ENCODE peak calls at places on chromosomes 6 and 20, in four cellular contexts. P is upper lobe of right lung, R is uterus, V is heart right ventricle. E is an unnamed sample.
A peak's percentile ranks its signal among the peaks of the same experiment; 100 is the strongest.

GRCh38 chr6:116287668-116288282 is 8.0 kb upstream of the TSPYL1 start:
- DNase-seq in P (no peak), R (no peak), V (no peak), E (no peak)

GRCh38 chr20:54323227-54323734 is 115.4 kb downstream of the PFDN4 start:
- DNase-seq in P (no peak), R (no peak), V (no peak), E (no peak)

GRCh38 chr6:148983986-148984385 is 237.2 kb downstream of the UST start:
- DNase-seq in P (no peak), R (no peak), V (no peak), E (no peak)

GRCh38 chr6:149217466-149217888 is 100.0 kb upstream of the TAB2 start:
- DNase-seq in P (no peak), R (no peak), V (no peak), E (no peak)

GRCh38 chr6:18395851-18396187 is 8.7 kb downstream of the RNF144B start:
- DNase-seq in P (no peak), R (no peak), V (no peak), E (no peak)

GRCh38 chr6:28658475-28659249 is 133.0 kb downstream of the GPX5 start:
- DNase-seq in P (no peak), R (no peak), V (no peak), E (no peak)

GRCh38 chr6:7674291-7674690 is 51.6 kb upstream of the BMP6 start:
- DNase-seq in P (no peak), R (no peak), V (no peak), E (no peak)

GRCh38 chr6:52846002-52846401 is 5.4 kb upstream of the GSTA5 start:
- DNase-seq in P (no peak), R (no peak), V (no peak), E (no peak)

GRCh38 chr6:107809966-107810365 is 14.1 kb downstream of the SCML4 start:
- DNase-seq in P (no peak), R (no peak), V (no peak), E (no peak)

GRCh38 chr6:122284848-122285247 is 114.6 kb upstream of the HSF2 start:
- DNase-seq in P (no peak), R (no peak), V (no peak), E (no peak)

GRCh38 chr20:59385461-59385860 is 85.0 kb downstream of the EDN3 start:
- DNase-seq in P (no peak), R (no peak), V (no peak), E (no peak)

GRCh38 chr6:79868098-79868722 is 79.1 kb downstream of the ELOVL4 start:
- DNase-seq in P (no peak), R (no peak), V (peak; percentile 25), E (peak; percentile 55)

GRCh38 chr6:22071655-22072054 is 225.2 kb downstream of the PRL start:
- DNase-seq in P (no peak), R (peak; percentile 43), V (peak; percentile 74), E (peak; percentile 20)

GRCh38 chr6:80608881-80609280 is 502.4 kb downstream of the BCKDHB start:
- DNase-seq in P (no peak), R (no peak), V (no peak), E (no peak)

GRCh38 chr6:28643017-28643740 is 117.5 kb downstream of the GPX5 start:
- DNase-seq in P (no peak), R (no peak), V (no peak), E (no peak)

GRCh38 chr6:4776493-4776966 is 326 bp downstream of the CDYL start:
- DNase-seq in P (peak; percentile 80), R (peak; percentile 39), V (peak; percentile 27), E (peak; percentile 39)

GRCh38 chr20:19741914-19742313 is 16.1 kb upstream of the RIN2 start:
- DNase-seq in P (no peak), R (no peak), V (no peak), E (no peak)

GRCh38 chr20:20003088-20003954 is 13.8 kb upstream of the NAA20 start:
- DNase-seq in P (no peak), R (peak; percentile 83), V (peak; percentile 69), E (no peak)

GRCh38 chr6:1390805-1391511 is 1.6 kb downstream of the FOXF2 start:
- DNase-seq in P (no peak), R (no peak), V (no peak), E (no peak)

GRCh38 chr20:1830240-1830639 is 65.0 kb upstream of the SIRPA start:
- DNase-seq in P (no peak), R (no peak), V (peak; percentile 82), E (no peak)

GRCh38 chr20:63641146-63641791 is 12.0 kb downstream of the STMN3 start:
- DNase-seq in P (no peak), R (no peak), V (no peak), E (peak; percentile 43)

GRCh38 chr6:138662474-138662873 is 111.1 kb upstream of the CCDC28A start:
- DNase-seq in P (no peak), R (no peak), V (no peak), E (no peak)

GRCh38 chr6:3383525-3383924 is 73.3 kb downstream of the SLC22A23 start:
- DNase-seq in P (no peak), R (peak; percentile 46), V (no peak), E (peak; percentile 88)

GRCh38 chr20:53899351-53900167 is 170.8 kb downstream of the BCAS1 start:
- DNase-seq in P (no peak), R (peak; percentile 35), V (no peak), E (peak; percentile 63)

GRCh38 chr6:17820055-17820454 is 113.3 kb upstream of the NUP153 start:
- DNase-seq in P (no peak), R (no peak), V (no peak), E (no peak)

DNA sequence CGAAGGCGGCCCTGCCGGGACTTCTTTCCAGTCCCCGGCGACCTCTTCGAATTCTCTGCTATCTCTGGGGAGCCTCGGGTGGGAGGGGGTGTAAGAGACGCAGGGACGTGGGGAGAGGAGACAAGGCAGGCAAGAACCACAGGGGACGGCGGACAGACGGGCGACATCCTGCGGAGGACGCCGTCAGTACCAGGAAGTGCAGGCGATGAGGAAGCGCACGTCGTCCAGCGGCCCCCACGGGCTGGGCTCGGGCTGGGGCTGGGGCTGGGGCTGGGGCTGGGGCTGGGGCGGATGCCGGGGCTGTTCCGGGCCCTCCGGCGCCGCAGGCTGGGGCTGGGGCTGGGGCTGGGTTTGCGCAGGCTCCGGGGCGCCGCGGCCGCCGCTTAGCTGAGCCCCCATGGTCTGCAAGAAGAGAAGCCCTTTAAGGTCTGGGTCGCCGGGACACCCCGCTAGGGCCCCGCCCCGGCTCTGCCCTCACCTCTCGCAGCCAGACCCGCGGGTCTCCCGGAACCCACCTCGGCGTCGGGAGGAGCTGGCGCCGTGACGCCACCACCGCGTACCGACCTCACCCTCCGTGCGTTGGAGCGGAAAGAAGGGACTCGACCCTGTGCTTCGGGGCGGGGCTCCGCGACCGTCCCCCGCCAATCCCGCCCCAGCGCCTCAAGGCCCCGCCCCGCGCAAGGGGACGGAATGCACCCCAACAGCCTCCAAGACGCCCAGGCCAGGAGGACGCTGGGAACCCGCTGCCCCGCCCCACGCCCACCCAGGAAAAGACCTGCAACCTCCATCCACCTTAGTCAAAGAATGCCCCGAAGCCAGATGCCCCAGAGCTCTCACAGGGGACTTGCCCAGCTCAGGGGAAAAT is at the start of gene MMP24OS:
- DNase-seq in P (peak; percentile 96), R (peak; percentile 85), V (peak; percentile 89), E (peak; percentile 92)
- H3K36me3 ChIP-seq in P (peaks cover 50% of the 10 kb centered on the region), R (no peaks in the 10 kb centered on the region), V (peaks cover 67% of the 10 kb centered on the region), E (peaks cover 14% of the 10 kb centered on the region)

GRCh38 chr20:38158701-38159325 is 6.3 kb downstream of the TGM2 start:
- DNase-seq in P (no peak), R (no peak), V (peak; percentile 75), E (no peak)
- H3K4me1 ChIP-seq in P (peaks cover 67% of the 10 kb centered on the region), R (peaks cover 16% of the 10 kb centered on the region), V (peaks cover 95% of the 10 kb centered on the region), E (no peaks in the 10 kb centered on the region)

DNA sequence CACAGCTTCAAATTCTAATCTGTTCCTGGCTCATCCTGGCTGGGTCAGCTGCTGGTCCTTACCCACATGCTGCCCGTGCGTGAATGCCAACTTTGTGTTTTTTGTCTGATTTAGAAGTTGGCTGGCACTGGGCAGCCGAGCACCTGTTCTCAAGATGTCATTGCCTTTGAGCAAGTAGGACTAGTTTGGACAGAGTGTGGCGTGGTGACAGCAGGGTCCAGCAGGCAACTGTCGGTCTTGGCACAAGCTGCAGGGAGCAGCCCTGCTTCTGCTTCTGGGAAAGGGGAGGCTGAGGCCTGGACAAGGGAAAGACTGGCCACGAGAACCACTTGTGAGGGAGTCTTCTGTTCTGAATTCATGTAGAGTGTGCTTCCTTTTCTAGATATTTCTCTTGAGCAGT is 26.3 kb upstream of the ADRM1 start:
- DNase-seq in P (no peak), R (no peak), V (peak; percentile 28), E (no peak)
- H3K36me3 ChIP-seq in P (peaks cover 70% of the 10 kb centered on the region), R (no peaks in the 10 kb centered on the region), V (peaks cover 79% of the 10 kb centered on the region), E (peaks cover 14% of the 10 kb centered on the region)

GRCh38 chr6:167705211-167705750 is 121.4 kb upstream of the AFDN start:
- DNase-seq in P (peak; percentile 53), R (no peak), V (no peak), E (no peak)
- H3K4me1 ChIP-seq in P (peaks cover 6% of the 10 kb centered on the region), R (no peaks in the 10 kb centered on the region), V (peaks cover 3% of the 10 kb centered on the region), E (no peaks in the 10 kb centered on the region)

DNA sequence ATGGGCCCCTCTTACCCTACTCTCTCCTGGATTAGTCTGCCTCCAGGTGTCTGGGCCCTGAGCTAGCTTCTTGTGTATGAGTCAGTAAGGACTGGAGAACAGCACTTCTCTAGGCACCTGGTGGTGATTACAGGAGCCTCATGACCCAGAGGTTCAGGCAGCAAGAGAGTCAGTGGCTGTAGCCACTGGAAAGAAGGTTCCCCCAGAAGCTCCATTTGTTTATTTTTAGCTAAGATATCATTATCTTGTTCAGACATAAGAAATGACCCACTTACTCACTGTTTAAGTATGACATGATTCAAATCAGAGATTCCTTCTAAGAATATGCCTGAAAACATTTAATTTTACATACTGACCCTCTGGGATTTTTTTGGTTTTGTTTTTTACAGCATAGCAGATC is 23.6 kb upstream of the SLC4A11 start:
- DNase-seq in P (no peak), R (no peak), V (no peak), E (no peak)
- H3K36me3 ChIP-seq in P (peaks cover 80% of the 10 kb centered on the region), R (no peaks in the 10 kb centered on the region), V (peaks cover 98% of the 10 kb centered on the region), E (no peaks in the 10 kb centered on the region)

E was measured in colonic mucosa.